ENCODE peak calls at places on chromosome 17, in eight cellular contexts. E is tibial artery, J is AG04450, N is HCT116, Z is Panc1, I is thoracic aorta, X is testis, M is mammary epithelial cell. C is an unnamed sample.

GRCh38 chr17:62933986-62934385 is 32.0 kb upstream of the TANC2 start:
- DNase-seq in E (no peak), J (no peak), N (no peak), Z (no peak), I (no peak), X (no peak), M (no peak), C (no peak)

GRCh38 chr17:2028234-2028614 is 1.7 kb upstream of the DPH1 start:
- DNase-seq in E (no peak), J (no peak), N (no peak), Z (no peak), I (no peak), X (no peak), M (no peak), C (no peak)

GRCh38 chr17:7393613-7394451 is 493 bp downstream of the PLSCR3 start:
- DNase-seq in E (no peak), J (no peak), N (no peak), Z (no peak), I (no peak), X (no peak), M (peak), C (no peak)

GRCh38 chr17:28345420-28346198 is 10.0 kb downstream of the TNFAIP1 start:
- DNase-seq in E (no peak), J (no peak), N (no peak), Z (no peak), I (no peak), X (no peak), M (no peak), C (no peak)

GRCh38 chr17:61496957-61497653 is 44.9 kb downstream of the TBX4 start:
- DNase-seq in E (no peak), J (no peak), N (no peak), Z (no peak), I (no peak), X (no peak), M (no peak), C (no peak)

GRCh38 chr17:78458739-78459335 is 80.4 kb downstream of the PGS1 start:
- DNase-seq in E (no peak), J (no peak), N (no peak), Z (no peak), I (no peak), X (no peak), M (no peak), C (no peak)

GRCh38 chr17:56756536-56756935 is 77.2 kb downstream of the C17orf67 start:
- DNase-seq in E (no peak), J (peak), N (no peak), Z (no peak), I (no peak), X (no peak), M (peak), C (peak)

GRCh38 chr17:8405499-8406016 is 7.9 kb upstream of the RNF222 start:
- DNase-seq in E (peak), J (no peak), N (no peak), Z (no peak), I (no peak), X (no peak), M (no peak), C (no peak)

GRCh38 chr17:34720760-34721159 is 141.4 kb downstream of the TMEM132E start:
- DNase-seq in E (no peak), J (no peak), N (peak), Z (peak), I (no peak), X (no peak), M (peak), C (no peak)

GRCh38 chr17:64736804-64737492 is 74.8 kb upstream of the SMURF2 start:
- DNase-seq in E (no peak), J (peak), N (peak), Z (no peak), I (no peak), X (peak), M (peak), C (no peak)

GRCh38 chr17:44961921-44962350 is 6.2 kb downstream of the C1QL1 start:
- DNase-seq in E (no peak), J (no peak), N (no peak), Z (no peak), I (no peak), X (no peak), M (no peak), C (no peak)

GRCh38 chr17:9224485-9224884 is 203.2 kb downstream of the NTN1 start:
- DNase-seq in E (no peak), J (no peak), N (no peak), Z (no peak), I (no peak), X (no peak), M (no peak), C (no peak)

GRCh38 chr17:82520041-82520910 is 744 bp downstream of the FOXK2 start:
- DNase-seq in E (no peak), J (no peak), N (no peak), Z (no peak), I (no peak), X (peak), M (peak), C (no peak)

GRCh38 chr17:77566151-77566550 is 392.4 kb upstream of the TNRC6C start:
- DNase-seq in E (peak), J (no peak), N (no peak), Z (no peak), I (no peak), X (no peak), M (no peak), C (no peak)

GRCh38 chr17:75531724-75532090 is 6.2 kb downstream of the LLGL2 start:
- DNase-seq in E (no peak), J (no peak), N (peak), Z (no peak), I (no peak), X (no peak), M (peak), C (no peak)

GRCh38 chr17:70104688-70105087 is 29.7 kb downstream of the KCNJ16 start:
- DNase-seq in E (no peak), J (no peak), N (no peak), Z (no peak), I (no peak), X (no peak), M (no peak), C (no peak)

GRCh38 chr17:81865733-81866439 is 5.3 kb downstream of the ARHGDIA start:
- DNase-seq in E (no peak), J (no peak), N (no peak), Z (no peak), I (no peak), X (peak), M (peak), C (no peak)

GRCh38 chr17:40341808-40342574 is 22.5 kb downstream of the GJD3 start:
- DNase-seq in E (peak), J (no peak), N (no peak), Z (no peak), I (no peak), X (peak), M (no peak), C (no peak)

GRCh38 chr17:4229627-4230026 is 34.2 kb downstream of the ANKFY1 start:
- DNase-seq in E (peak), J (no peak), N (no peak), Z (no peak), I (peak), X (no peak), M (peak), C (no peak)

GRCh38 chr17:8253801-8254200 is 4.7 kb downstream of the PFAS start:
- DNase-seq in E (no peak), J (no peak), N (peak), Z (no peak), I (no peak), X (peak), M (no peak), C (no peak)

GRCh38 chr17:57357830-57358426 is 101.6 kb downstream of the MSI2 start:
- DNase-seq in E (no peak), J (no peak), N (no peak), Z (no peak), I (no peak), X (no peak), M (peak), C (no peak)

GRCh38 chr17:71902931-71903506 is 217.8 kb upstream of the SOX9 start:
- DNase-seq in E (no peak), J (no peak), N (no peak), Z (no peak), I (no peak), X (no peak), M (no peak), C (no peak)

GRCh38 chr17:18860161-18860972 is 2.4 kb downstream of the PRPSAP2 start:
- DNase-seq in E (no peak), J (no peak), N (no peak), Z (no peak), I (no peak), X (no peak), M (no peak), C (no peak)

GRCh38 chr17:36105718-36106117 is 2.1 kb downstream of the CCL4 start:
- DNase-seq in E (no peak), J (no peak), N (no peak), Z (no peak), I (no peak), X (no peak), M (no peak), C (no peak)

GRCh38 chr17:27861979-27862378 is 31.2 kb downstream of the LYRM9 start:
- DNase-seq in E (no peak), J (no peak), N (no peak), Z (no peak), I (no peak), X (no peak), M (peak), C (no peak)

GRCh38 chr17:29954405-29954804 is 13.0 kb downstream of the EFCAB5 start:
- DNase-seq in E (no peak), J (no peak), N (no peak), Z (no peak), I (no peak), X (no peak), M (no peak), C (no peak)

GRCh38 chr17:62668091-62668804 is 40.8 kb downstream of the MRC2 start:
- DNase-seq in E (peak), J (no peak), N (no peak), Z (no peak), I (no peak), X (no peak), M (peak), C (peak)

GRCh38 chr17:1008008-1008761 is 11.3 kb downstream of the TIMM22 start:
- DNase-seq in E (peak), J (no peak), N (no peak), Z (no peak), I (no peak), X (peak), M (no peak), C (no peak)

GRCh38 chr17:3683054-3683511 is 12.9 kb downstream of the P2RX5 start:
- DNase-seq in E (no peak), J (no peak), N (peak), Z (peak), I (no peak), X (no peak), M (peak), C (no peak)

GRCh38 chr17:4947411-4948165 is 742 bp downstream of the PFN1 start:
- DNase-seq in E (peak), J (no peak), N (no peak), Z (no peak), I (no peak), X (peak), M (peak), C (no peak)

GRCh38 chr17:61209099-61209439 is 190.6 kb upstream of the TBX2 start:
- DNase-seq in E (no peak), J (no peak), N (no peak), Z (no peak), I (no peak), X (no peak), M (no peak), C (no peak)

GRCh38 chr17:41967141-41967920 is 736 bp downstream of the CNP start:
- DNase-seq in E (no peak), J (no peak), N (peak), Z (no peak), I (no peak), X (peak), M (peak), C (no peak)

GRCh38 chr17:82205720-82206508 is 6.7 kb downstream of the CCDC57 start:
- DNase-seq in E (peak), J (peak), N (peak), Z (peak), I (no peak), X (peak), M (peak), C (peak)

GRCh38 chr17:59069856-59070255 is 36.8 kb downstream of the TRIM37 start:
- DNase-seq in E (no peak), J (no peak), N (no peak), Z (no peak), I (no peak), X (no peak), M (no peak), C (no peak)

GRCh38 chr17:82222816-82223215 is 6.0 kb upstream of the SLC16A3 start:
- DNase-seq in E (no peak), J (no peak), N (no peak), Z (no peak), I (no peak), X (no peak), M (no peak), C (no peak)

GRCh38 chr17:2551928-2552327 is 40.2 kb upstream of the METTL16 start:
- DNase-seq in E (no peak), J (no peak), N (no peak), Z (no peak), I (no peak), X (no peak), M (no peak), C (no peak)

GRCh38 chr17:2064980-2065785 is 10.3 kb downstream of the HIC1 start:
- DNase-seq in E (no peak), J (no peak), N (no peak), Z (no peak), I (no peak), X (no peak), M (no peak), C (no peak)

GRCh38 chr17:39014795-39015545 is 47.8 kb upstream of the FBXO47 start:
- DNase-seq in E (no peak), J (no peak), N (no peak), Z (no peak), I (no peak), X (no peak), M (no peak), C (no peak)

GRCh38 chr17:39012725-39013124 is 45.5 kb upstream of the FBXO47 start:
- DNase-seq in E (no peak), J (no peak), N (no peak), Z (no peak), I (no peak), X (no peak), M (no peak), C (no peak)

GRCh38 chr17:39014044-39014794 is 47.0 kb upstream of the FBXO47 start:
- DNase-seq in E (no peak), J (peak), N (no peak), Z (no peak), I (no peak), X (no peak), M (peak), C (no peak)

GRCh38 chr17:39009471-39010085 is 42.4 kb upstream of the FBXO47 start:
- DNase-seq in E (no peak), J (no peak), N (no peak), Z (no peak), I (no peak), X (no peak), M (no peak), C (no peak)

DNA sequence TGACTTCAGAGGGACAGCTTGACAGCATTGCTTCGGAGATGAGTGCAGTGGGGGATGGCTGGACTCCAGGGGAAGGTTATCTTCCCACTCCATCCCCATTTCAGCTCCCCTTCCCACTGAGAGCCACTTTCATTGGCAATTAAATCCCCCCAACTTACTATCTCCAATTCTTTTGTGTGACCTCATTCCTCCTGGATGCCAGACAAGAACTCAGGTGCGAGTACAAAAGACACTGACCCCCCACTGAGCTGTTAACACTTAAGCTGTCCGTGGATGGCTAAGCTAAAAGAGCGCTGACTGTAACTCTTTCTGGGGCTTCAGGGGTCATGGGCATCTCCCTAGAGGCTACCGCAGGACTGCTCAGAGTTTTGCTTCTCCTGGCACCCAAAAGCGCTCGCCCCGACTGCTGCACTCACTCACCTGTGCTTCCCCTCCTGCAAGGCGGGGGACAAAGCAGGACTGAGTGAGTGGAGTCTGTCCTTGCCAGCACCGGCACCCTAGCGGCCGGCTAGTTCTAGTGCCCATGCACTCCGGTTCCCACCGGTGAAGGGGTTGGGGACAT is 44.8 kb upstream of the FBXO47 start:
- DNase-seq in E (no peak), J (no peak), N (no peak), Z (no peak), I (no peak), X (no peak), M (no peak), C (no peak)
- TF ChIP-seq CTCF in E (no peak), J (no peak), N (no peak), Z (no peak), I (no peak), X (no peak), M (no peak), C (no peak)

GRCh38 chr17:68292689-68293040 is 1.4 kb downstream of the ARSG start:
- DNase-seq in E (no peak), J (no peak), N (no peak), Z (no peak), I (no peak), X (no peak), M (no peak), C (no peak)
- TF ChIP-seq CTCF in E (no peak), J (no peak), N (no peak), Z (no peak), I (no peak), X (no peak), M (no peak), C (no peak)

GRCh38 chr17:17816831-17817551 is 19.8 kb downstream of the SREBF1 start:
- DNase-seq in E (no peak), J (no peak), N (no peak), Z (no peak), I (no peak), X (no peak), M (no peak), C (no peak)
- TF ChIP-seq CTCF in E (no peak), J (peak), N (no peak), Z (no peak), I (no peak), X (no peak), M (no peak), C (no peak)

GRCh38 chr17:55304171-55304859 is 39.6 kb downstream of the HLF start:
- DNase-seq in E (no peak), J (no peak), N (no peak), Z (no peak), I (no peak), X (no peak), M (no peak), C (no peak)

GRCh38 chr17:55305321-55306087 is 40.7 kb downstream of the HLF start:
- DNase-seq in E (no peak), J (no peak), N (no peak), Z (no peak), I (no peak), X (no peak), M (no peak), C (no peak)

GRCh38 chr17:55303008-55303493 is 38.3 kb downstream of the HLF start:
- DNase-seq in E (no peak), J (no peak), N (no peak), Z (no peak), I (no peak), X (no peak), M (no peak), C (no peak)

GRCh38 chr17:55302407-55302787 is 37.6 kb downstream of the HLF start:
- DNase-seq in E (no peak), J (no peak), N (no peak), Z (no peak), I (no peak), X (no peak), M (no peak), C (no peak)

GRCh38 chr17:55303701-55304145 is 39.0 kb downstream of the HLF start:
- DNase-seq in E (no peak), J (no peak), N (no peak), Z (no peak), I (no peak), X (no peak), M (no peak), C (no peak)
- TF ChIP-seq CTCF in E (no peak), J (peak), N (peak), Z (no peak), I (no peak), X (no peak), M (no peak), C (peak)

DNA sequence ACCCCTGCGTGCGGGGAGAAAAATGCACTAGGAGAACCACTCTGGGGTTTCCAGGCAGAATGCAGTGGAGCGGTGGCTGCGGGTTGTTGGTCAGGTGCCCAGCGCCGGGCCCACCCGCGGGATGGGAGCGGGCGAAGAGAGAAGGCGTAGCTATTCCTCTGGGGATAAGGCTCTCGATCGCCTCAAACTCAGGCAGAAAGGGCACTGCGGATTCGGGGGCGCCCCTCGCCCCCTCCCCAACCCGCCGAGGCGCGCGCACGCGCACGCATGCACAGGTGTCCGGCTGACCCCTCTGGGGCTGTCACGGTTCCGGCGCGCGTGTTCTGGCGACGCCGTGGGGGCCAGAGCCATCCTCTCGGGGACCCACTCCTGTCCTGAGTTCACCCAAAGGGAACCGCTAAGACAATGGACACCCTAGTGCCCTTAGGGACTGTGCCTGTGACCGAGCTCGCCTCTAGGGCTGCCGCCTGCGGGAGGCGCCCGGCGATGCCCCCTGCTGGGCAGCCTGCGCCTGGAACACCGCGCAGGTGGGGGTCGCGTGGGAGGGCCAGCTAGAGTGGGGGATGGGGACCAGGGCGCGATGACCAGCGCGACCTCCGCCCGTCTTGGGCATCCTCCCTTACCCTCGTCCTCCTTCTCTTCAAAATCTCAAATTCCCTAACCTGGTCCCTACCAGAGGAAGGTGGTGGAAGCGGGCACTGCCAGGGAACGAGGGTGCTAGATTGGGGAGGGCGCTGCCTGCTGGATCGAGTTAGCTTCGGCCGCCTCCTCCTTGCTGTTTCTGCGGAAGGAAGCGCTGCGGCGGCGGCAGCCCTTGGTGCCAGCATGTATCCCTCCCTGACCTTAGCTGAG is 14.4 kb upstream of the CBX8 start:
- DNase-seq in E (no peak), J (no peak), N (peak), Z (no peak), I (no peak), X (no peak), M (peak), C (no peak)
- TF ChIP-seq CTCF in E (peak), J (peak), N (peak), Z (peak), I (peak), X (peak), M (peak), C (peak)